ENCODE peak calls at places on chromosomes 5 and 9, in five cellular contexts. O, A, P, S and M are unnamed samples.

GRCh38 chr9:126617740-126618133 is 4.0 kb downstream of the LMX1B start:
- DNase-seq in A (no peak), P (no peak), O (no peak), S (no peak), M (no peak)

GRCh38 chr9:134206317-134207300 is 42.2 kb upstream of the RNU6ATAC start:
- DNase-seq in P (no peak), A (no peak), S (no peak), O (no peak), M (peak)

GRCh38 chr9:34252670-34253459 is 74.0 kb downstream of the UBAP1 start:
- DNase-seq in O (peak), S (peak), P (peak), A (peak), M (peak)

GRCh38 chr9:88065609-88066008 is 72.7 kb downstream of the SPATA31C2 start:
- DNase-seq in S (no peak), O (no peak), P (no peak), A (no peak), M (no peak)

GRCh38 chr5:79806741-79807140 is 117.1 kb downstream of the CMYA5 start:
- DNase-seq in O (no peak), P (no peak), A (no peak), S (peak), M (peak)

GRCh38 chr9:105445203-105445881 is 2.5 kb upstream of the FSD1L start:
- DNase-seq in A (no peak), O (no peak), P (no peak), S (no peak), M (no peak)

GRCh38 chr9:108389056-108389455 is 466.7 kb downstream of the ACTL7B start:
- DNase-seq in P (no peak), A (no peak), S (no peak), O (no peak), M (no peak)

GRCh38 chr9:20624201-20625002 is 2.1 kb upstream of the MLLT3 start:
- DNase-seq in O (peak), S (peak), P (peak), A (peak), M (peak)

GRCh38 chr9:132729235-132729890 is 59.1 kb downstream of the GTF3C4 start:
- DNase-seq in S (peak), P (no peak), O (no peak), A (no peak), M (no peak)